ENCODE peak calls at places on chromosomes 1 and 21, in nine cellular contexts. O is heart left ventricle, P is K562, H is body of pancreas, J is upper lobe of left lung, T is adrenal gland, G is Peyer's patch, E is HepG2, R is IMR-90. S is an unnamed sample.

GRCh38 chr1:49297783-49298182 is 521.1 kb upstream of the BEND5 start:
- DNase-seq in O (no peak), P (no peak), H (no peak), J (no peak), T (no peak), G (no peak), E (no peak), R (no peak), S (no peak)

GRCh38 chr1:205631010-205631726 is 643 bp downstream of the ELK4 start:
- DNase-seq in O (peak; percentile 61), P (peak; percentile 93), H (peak; percentile 65), J (peak; percentile 67), T (peak; percentile 65), G (peak; percentile 94), E (peak; percentile 89), R (peak; percentile 76), S (peak; percentile 75)

GRCh38 chr1:50704126-50704525 is 255.9 kb downstream of the FAF1 start:
- DNase-seq in O (no peak), P (peak; percentile 69), H (no peak), J (no peak), T (peak; percentile 27), G (no peak), E (peak; percentile 38), R (peak; percentile 41), S (no peak)

GRCh38 chr1:246280551-246280950 is 226.5 kb downstream of the SMYD3 start:
- DNase-seq in O (no peak), P (no peak), H (no peak), J (no peak), T (no peak), G (peak; percentile 48), E (peak; percentile 12), R (peak; percentile 60), S (no peak)

GRCh38 chr1:44500181-44501021 is 95.3 kb downstream of the RNF220 start:
- DNase-seq in O (no peak), P (peak; percentile 37), H (no peak), J (peak; percentile 25), T (no peak), G (no peak), E (peak; percentile 59), R (no peak), S (peak; percentile 27)

GRCh38 chr1:92755541-92756351 is 29.2 kb downstream of the EVI5 start:
- DNase-seq in O (peak; percentile 89), P (no peak), H (no peak), J (no peak), T (no peak), G (peak; percentile 49), E (no peak), R (peak; percentile 72), S (no peak)

GRCh38 chr1:115144176-115144575 is 54.9 kb upstream of the TSPAN2 start:
- DNase-seq in O (no peak), P (no peak), H (no peak), J (no peak), T (no peak), G (no peak), E (no peak), R (no peak), S (no peak)

GRCh38 chr1:46096269-46097148 is 35.9 kb downstream of the PIK3R3 start:
- DNase-seq in O (no peak), P (no peak), H (no peak), J (no peak), T (no peak), G (no peak), E (no peak), R (no peak), S (no peak)

GRCh38 chr1:45685308-45686080 is 839 bp downstream of the GPBP1L1 start:
- DNase-seq in O (no peak), P (no peak), H (no peak), J (no peak), T (no peak), G (no peak), E (no peak), R (peak; percentile 2), S (no peak)

GRCh38 chr1:206469933-206470691 is at the start of gene IKBKE:
- DNase-seq in O (no peak), P (no peak), H (peak; percentile 55), J (peak; percentile 78), T (no peak), G (peak; percentile 84), E (peak; percentile 64), R (peak; percentile 73), S (peak; percentile 61)

GRCh38 chr1:31617218-31617916 is at the start of gene HCRTR1:
- DNase-seq in O (no peak), P (peak; percentile 36), H (no peak), J (peak; percentile 16), T (no peak), G (peak; percentile 39), E (no peak), R (no peak), S (no peak)

GRCh38 chr1:4127595-4128140 is 227.6 kb upstream of the C1orf174 start:
- DNase-seq in O (no peak), P (no peak), H (no peak), J (no peak), T (no peak), G (no peak), E (no peak), R (no peak), S (no peak)

GRCh38 chr21:41929248-41929647 is 24.6 kb downstream of the C2CD2 start:
- DNase-seq in O (no peak), P (no peak), H (no peak), J (no peak), T (no peak), G (no peak), E (no peak), R (no peak), S (no peak)

GRCh38 chr1:199357591-199357990 is 669.9 kb upstream of the NR5A2 start:
- DNase-seq in O (no peak), P (no peak), H (no peak), J (no peak), T (no peak), G (no peak), E (no peak), R (no peak), S (no peak)

GRCh38 chr1:244599937-244600350 is 53.0 kb upstream of the DESI2 start:
- DNase-seq in O (no peak), P (peak; percentile 25), H (no peak), J (peak; percentile 29), T (peak; percentile 60), G (peak; percentile 66), E (peak; percentile 16), R (peak; percentile 98), S (no peak)

GRCh38 chr1:85799734-85800133 is 91.5 kb upstream of the ZNHIT6 start:
- DNase-seq in O (no peak), P (no peak), H (no peak), J (no peak), T (no peak), G (no peak), E (no peak), R (no peak), S (no peak)

GRCh38 chr1:163427336-163427735 is 105.6 kb downstream of the NUF2 start:
- DNase-seq in O (no peak), P (no peak), H (no peak), J (no peak), T (no peak), G (no peak), E (no peak), R (no peak), S (no peak)

GRCh38 chr1:161706483-161707347 is at the start of gene FCRLA:
- DNase-seq in O (no peak), P (no peak), H (no peak), J (no peak), T (no peak), G (no peak), E (no peak), R (peak; percentile 97), S (no peak)
- TF ChIP-seq POLR2A in O (no peak), P (no peak), H (no peak), J (no peak), T (no peak), G (no peak), E (no peak), R (no peak), S (no peak)

DNA sequence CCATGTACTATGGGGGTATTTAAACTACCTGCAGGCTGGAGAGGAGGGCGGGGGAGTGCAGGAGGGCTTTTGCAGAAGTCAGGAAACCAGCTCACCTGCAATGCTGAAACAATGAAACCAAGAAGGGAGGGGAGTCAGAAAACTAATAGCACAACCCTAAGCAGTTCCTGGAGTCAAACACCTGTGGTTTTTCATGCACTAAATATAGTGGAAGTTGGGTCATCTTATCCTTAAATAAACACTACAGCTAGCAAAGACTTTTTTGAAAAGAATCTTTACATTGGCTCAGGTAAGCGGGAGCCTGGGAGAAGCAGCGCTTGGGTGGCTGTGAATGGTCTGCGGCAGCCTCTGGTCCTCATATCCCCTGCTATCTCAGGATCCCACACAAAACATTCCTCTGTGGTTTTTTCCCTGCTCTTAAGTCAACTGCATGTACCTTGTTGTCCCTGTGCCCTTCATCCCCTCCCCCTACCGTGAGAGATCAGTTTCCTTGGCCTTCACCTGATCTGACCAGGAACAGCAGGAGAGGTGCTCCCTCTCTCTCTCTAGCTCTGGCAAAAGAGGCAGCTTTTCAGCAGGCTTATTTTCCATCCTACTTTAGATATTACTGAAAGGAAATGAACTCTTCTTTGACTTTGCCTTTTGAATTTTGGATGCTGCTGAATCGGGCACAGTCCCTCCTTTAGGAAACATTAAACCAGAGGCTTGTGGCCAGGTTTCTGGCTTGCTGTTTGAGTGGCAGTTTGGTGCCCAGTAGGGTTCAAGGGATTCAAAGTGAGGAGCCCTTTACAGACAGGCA is 26.6 kb downstream of the TENT5C start:
- DNase-seq in O (no peak), P (no peak), H (peak; percentile 65), J (peak; percentile 59), T (no peak), G (no peak), E (no peak), R (no peak), S (peak; percentile 30)
- H3K27ac ChIP-seq in O (no peak overlapping the region), P (no peak overlapping the region), H (peak overlapping the region; percentile 74), J (peak overlapping the region; percentile 53), T (no peak overlapping the region), G (no peak overlapping the region), E (no peak overlapping the region), R (no peak overlapping the region), S (no peak overlapping the region)

DNA sequence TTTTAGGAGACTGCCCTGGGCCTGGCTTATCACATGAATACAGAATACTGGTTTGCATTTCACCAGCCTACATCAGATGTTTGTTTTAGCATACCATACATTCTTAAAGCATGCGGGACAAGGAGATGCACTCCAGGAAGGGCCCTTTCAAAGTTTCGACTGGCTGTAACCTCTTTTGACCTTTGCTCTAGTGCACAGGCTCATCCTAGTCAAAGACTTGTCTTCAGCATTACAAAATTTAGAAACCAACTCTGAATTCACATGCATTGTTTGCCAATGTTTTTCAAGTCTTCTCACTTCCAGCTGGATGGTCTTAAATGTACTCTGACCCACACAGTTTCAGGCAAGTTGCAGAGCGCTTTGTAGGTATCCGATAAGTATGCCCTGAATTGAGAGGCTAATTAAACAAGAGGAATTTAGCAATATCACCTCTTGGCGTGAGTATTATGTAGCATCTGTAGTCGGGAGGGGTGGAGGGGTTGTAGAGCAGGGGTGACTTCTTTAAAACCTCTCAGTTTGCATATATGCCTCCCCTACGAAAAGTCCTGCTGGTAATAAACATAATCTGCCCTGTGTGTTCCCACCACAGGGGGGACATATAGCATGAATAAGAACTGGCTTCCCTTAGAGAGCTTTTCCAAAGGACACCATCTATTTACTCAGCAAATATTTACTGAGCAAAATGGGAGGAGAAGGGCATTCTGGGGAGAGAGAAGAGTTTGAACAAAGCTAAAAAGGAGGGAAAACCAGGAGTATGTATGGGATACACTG is 24.4 kb upstream of the AHCYL1 start:
- DNase-seq in O (no peak), P (no peak), H (no peak), J (no peak), T (no peak), G (no peak), E (peak; percentile 96), R (peak; percentile 78), S (no peak)
- H3K27me3 ChIP-seq in O (no peaks in the 10 kb centered on the region), P (no peaks in the 10 kb centered on the region), H (no peaks in the 10 kb centered on the region), J (no peaks in the 10 kb centered on the region), T (no peaks in the 10 kb centered on the region), G (no peaks in the 10 kb centered on the region), E (no peaks in the 10 kb centered on the region), R (no peaks in the 10 kb centered on the region), S (no peaks in the 10 kb centered on the region)

GRCh38 chr1:160127865-160128523 is 12.4 kb downstream of the ATP1A2 start:
- DNase-seq in O (no peak), P (no peak), H (no peak), J (no peak), T (no peak), G (no peak), E (peak; percentile 12), R (peak; percentile 60), S (no peak)
- TF ChIP-seq POLR2A in O (no peak), P (no peak), H (no peak), J (no peak), T (no peak), G (no peak), E (no peak), R (no peak), S (no peak)